ENCODE peak calls at places on chromosomes 1 and 21, in four cellular contexts. E is CD4-positive, alpha-beta T cell; U is adipocyte; Q is tibial nerve. O is an unnamed sample.

GRCh38 chr1:20107351-20107750 is 12.0 kb downstream of the PLA2G2D start:
- DNase-seq in E (no peak), U (no peak), Q (no peak), O (no peak)

GRCh38 chr1:229148041-229148671 is 122.8 kb upstream of the RAB4A start:
- DNase-seq in E (no peak), U (no peak), Q (peak; percentile 19), O (no peak)

GRCh38 chr1:214192825-214193643 is 87.9 kb upstream of the SMYD2 start:
- DNase-seq in E (no peak), U (peak; percentile 20), Q (no peak), O (no peak)

GRCh38 chr1:22326372-22326915 is 125.2 kb upstream of the ZBTB40 start:
- DNase-seq in E (no peak), U (no peak), Q (no peak), O (no peak)

GRCh38 chr1:19597463-19598309 is 46.4 kb upstream of the NBL1 start:
- DNase-seq in E (peak; percentile 72), U (peak; percentile 63), Q (no peak), O (no peak)

GRCh38 chr1:38071530-38072266 is 25.1 kb upstream of the POU3F1 start:
- DNase-seq in E (no peak), U (peak; percentile 6), Q (no peak), O (no peak)

GRCh38 chr1:100582943-100583342 is 45.0 kb downstream of the GPR88 start:
- DNase-seq in E (no peak), U (no peak), Q (no peak), O (no peak)

GRCh38 chr1:213723187-213723586 is 264.6 kb upstream of the PROX1 start:
- DNase-seq in E (no peak), U (no peak), Q (no peak), O (no peak)

GRCh38 chr1:173161510-173162221 is 45.5 kb downstream of the TNFSF4 start:
- DNase-seq in E (no peak), U (peak; percentile 50), Q (no peak), O (no peak)

GRCh38 chr1:6970256-6970655 is 185.0 kb downstream of the CAMTA1 start:
- DNase-seq in E (no peak), U (no peak), Q (no peak), O (no peak)

GRCh38 chr1:94865369-94865768 is 45.2 kb downstream of the SLC44A3 start:
- DNase-seq in E (no peak), U (peak; percentile 68), Q (no peak), O (no peak)

GRCh38 chr1:200837931-200838571 is 34.7 kb upstream of the GPR25 start:
- DNase-seq in E (no peak), U (peak; percentile 48), Q (no peak), O (no peak)

GRCh38 chr1:214933375-214933774 is 149.2 kb upstream of the KCNK2 start:
- DNase-seq in E (no peak), U (no peak), Q (no peak), O (no peak)

GRCh38 chr21:27406297-27407009 is 439.6 kb upstream of the ADAMTS5 start:
- DNase-seq in E (no peak), U (peak; percentile 49), Q (no peak), O (no peak)
- H3K9me3 ChIP-seq in E (no peaks in the 10 kb centered on the region), U (no peaks in the 10 kb centered on the region), Q (no peaks in the 10 kb centered on the region), O (no peaks in the 10 kb centered on the region)

DNA sequence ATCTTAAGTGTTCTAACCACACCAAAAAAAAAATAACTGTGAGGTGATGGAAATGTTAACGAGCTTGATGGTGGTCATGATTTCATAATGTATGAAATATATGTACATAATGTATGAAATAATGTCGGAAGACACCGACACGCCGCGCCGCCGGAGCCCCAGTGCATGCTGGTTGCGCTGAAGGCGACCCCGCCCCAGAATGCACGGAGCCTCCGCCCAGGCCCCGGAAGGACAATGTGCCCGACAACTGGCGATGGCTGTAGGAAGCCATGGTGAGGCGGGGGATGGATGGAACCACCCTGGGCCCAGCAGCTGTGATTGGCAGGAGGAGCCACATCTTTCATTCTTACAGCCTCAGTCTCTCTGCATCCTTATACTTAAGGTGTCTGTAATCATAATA is 7.4 kb downstream of the OR2T10 start:
- DNase-seq in E (no peak), U (no peak), Q (no peak), O (no peak)
- H3K9me3 ChIP-seq in E (no peaks in the 10 kb centered on the region), U (peaks cover 4% of the 10 kb centered on the region), Q (no peaks in the 10 kb centered on the region), O (no peaks in the 10 kb centered on the region)

GRCh38 chr21:26001356-26001755 is 169.2 kb downstream of the APP start:
- DNase-seq in E (no peak), U (no peak), Q (no peak), O (no peak)
- H3K9me3 ChIP-seq in E (no peaks in the 10 kb centered on the region), U (no peaks in the 10 kb centered on the region), Q (no peaks in the 10 kb centered on the region), O (no peaks in the 10 kb centered on the region)

DNA sequence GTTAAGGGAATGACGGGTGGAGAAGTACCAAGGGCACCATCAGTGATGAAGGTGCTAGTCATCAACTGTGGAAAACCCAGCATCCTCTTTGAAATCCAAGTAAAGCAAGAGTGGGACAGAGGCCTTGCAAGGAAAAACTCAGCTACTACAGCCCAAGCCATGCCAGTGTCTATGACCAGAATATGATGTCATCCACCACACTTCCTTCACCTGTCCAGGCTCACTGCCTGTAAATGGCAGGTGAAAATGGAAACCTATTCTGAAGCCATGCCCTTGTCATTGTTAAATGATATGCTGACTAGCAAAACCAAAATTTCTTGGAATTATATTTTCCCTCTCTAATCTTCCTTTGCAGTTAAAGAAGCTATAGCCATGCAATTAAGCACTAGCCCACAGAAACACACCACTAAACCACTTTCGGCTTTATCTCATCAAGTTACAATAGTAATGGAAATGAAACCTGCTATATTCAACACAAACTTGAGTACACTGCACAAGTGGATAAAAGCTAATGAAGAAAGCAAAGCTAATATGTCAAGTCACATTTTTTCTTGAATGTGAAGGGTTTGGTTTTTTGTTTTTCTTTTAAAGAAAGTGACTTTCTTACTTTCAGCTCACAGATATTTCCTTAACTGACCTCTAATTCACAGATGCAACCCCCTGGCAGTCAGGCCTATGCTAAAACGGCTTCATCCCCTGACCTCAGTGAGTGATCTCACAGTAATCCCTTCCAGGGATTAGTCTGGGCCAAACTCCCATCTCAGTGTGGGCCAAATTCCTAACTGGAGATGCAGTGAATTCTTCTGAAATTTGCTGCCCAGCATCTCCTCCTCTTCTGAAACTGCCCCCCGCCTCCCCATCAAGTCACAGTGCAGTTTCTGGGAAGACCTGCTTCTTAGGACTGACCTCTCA is 96.2 kb upstream of the RALGPS2 start:
- DNase-seq in E (no peak), U (peak; percentile 73), Q (no peak), O (no peak)
- H3K9me3 ChIP-seq in E (no peaks in the 10 kb centered on the region), U (no peaks in the 10 kb centered on the region), Q (no peaks in the 10 kb centered on the region), O (no peaks in the 10 kb centered on the region)

DNA sequence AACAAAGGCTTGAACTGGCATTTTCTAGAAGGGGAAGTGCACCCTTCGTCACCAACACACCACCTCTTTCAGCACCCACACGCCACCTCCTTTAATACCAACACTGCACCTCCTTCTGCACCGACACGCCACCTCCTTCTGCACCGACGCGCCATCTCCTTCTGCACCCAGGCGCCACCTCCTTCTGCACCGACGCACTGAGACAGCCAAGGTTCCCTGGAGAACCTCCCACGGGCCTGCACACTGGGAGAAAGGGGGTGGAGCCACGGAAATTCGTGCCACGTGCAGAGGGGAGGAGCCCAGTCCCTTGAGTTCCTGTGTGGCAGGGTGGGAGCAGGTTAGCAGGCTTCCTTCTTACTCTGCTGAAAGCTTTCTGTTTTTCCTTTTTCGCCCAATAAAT is 327.9 kb upstream of the C1orf174 start:
- DNase-seq in E (no peak), U (no peak), Q (no peak), O (no peak)
- H3K9me3 ChIP-seq in E (no peaks in the 10 kb centered on the region), U (peaks cover 6% of the 10 kb centered on the region), Q (no peaks in the 10 kb centered on the region), O (no peaks in the 10 kb centered on the region)

GRCh38 chr1:224525411-224526040 is 90.6 kb upstream of the CNIH3 start:
- DNase-seq in E (no peak), U (no peak), Q (no peak), O (no peak)
- H3K9me3 ChIP-seq in E (no peaks in the 10 kb centered on the region), U (no peaks in the 10 kb centered on the region), Q (no peaks in the 10 kb centered on the region), O (no peaks in the 10 kb centered on the region)

GRCh38 chr1:13451399-13451965 is 41.2 kb downstream of the PRAMEF20 start:
- DNase-seq in E (no peak), U (no peak), Q (no peak), O (no peak)

GRCh38 chr1:13462682-13463081 is 51.1 kb downstream of the LRRC38 start:
- DNase-seq in E (no peak), U (no peak), Q (no peak), O (no peak)

GRCh38 chr1:13461977-13462376 is 51.7 kb downstream of the PRAMEF20 start:
- DNase-seq in E (no peak), U (no peak), Q (no peak), O (no peak)

DNA sequence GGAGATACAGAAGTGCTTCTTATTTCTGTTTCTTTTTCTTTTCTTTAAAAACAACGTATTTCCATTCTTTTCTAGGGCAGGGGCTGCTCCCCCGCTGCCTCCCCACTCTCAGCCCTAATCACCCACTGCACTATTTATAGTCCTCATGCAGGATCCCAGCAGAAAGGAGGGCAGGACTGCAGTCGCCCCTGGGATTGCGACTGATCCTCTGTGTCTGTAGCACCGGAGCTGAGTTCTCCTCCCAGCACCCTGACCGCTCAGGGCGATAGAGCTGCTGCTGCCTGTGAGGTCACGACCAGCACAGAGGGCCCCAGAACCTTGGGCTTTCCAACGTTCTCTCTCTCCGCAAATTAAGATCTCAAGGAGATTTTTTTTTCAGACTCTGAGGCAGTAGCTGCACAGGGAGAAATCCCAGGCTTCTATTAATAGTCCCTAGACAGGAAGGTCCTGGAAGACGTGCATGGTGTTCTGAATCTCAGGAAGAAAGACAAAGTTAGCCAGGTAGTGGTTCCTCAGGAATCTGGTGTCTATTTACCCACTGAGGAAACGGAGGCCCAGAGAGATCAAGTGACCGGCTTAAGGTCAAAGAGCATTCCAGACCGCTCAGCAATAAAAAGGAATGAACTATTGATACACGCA is 46.8 kb downstream of the PRAMEF20 start:
- DNase-seq in E (no peak), U (no peak), Q (no peak), O (no peak)
- H3K9me3 ChIP-seq in E (no peaks in the 10 kb centered on the region), U (no peaks in the 10 kb centered on the region), Q (no peaks in the 10 kb centered on the region), O (no peaks in the 10 kb centered on the region)

O was measured in thoracic aorta.